ENCODE peak calls at places on chromosomes 1 and 21, in nine cellular contexts. N is GM23248; M is effector memory CD4-positive, alpha-beta T cell; F is body of pancreas; S is left lobe of liver; L is T-helper 2 cell; Y is type B pancreatic cell; I is LoVo; J is kidney. K is an unnamed sample.

GRCh38 chr1:99004270-99005141 is at the start of gene PLPPR5:
- DNase-seq in S (no peak), L (no peak), M (no peak), F (no peak), I (no peak), N (peak), Y (peak), J (peak), K (peak)

GRCh38 chr1:155184835-155185782 is 11.5 kb downstream of the TRIM46 start:
- DNase-seq in I (no peak), S (peak), Y (no peak), J (peak), L (no peak), M (no peak), F (peak), N (no peak), K (peak)

GRCh38 chr1:225437710-225438437 is 10.0 kb upstream of the LBR start:
- DNase-seq in M (no peak), J (no peak), I (no peak), Y (no peak), L (no peak), F (no peak), S (no peak), N (peak), K (no peak)

GRCh38 chr1:119885903-119886783 is 10.2 kb downstream of the ADAM30 start:
- DNase-seq in J (no peak), S (peak), Y (no peak), N (peak), L (peak), I (no peak), M (peak), F (peak), K (peak)

GRCh38 chr1:156691665-156692408 is 13.5 kb downstream of the CRABP2 start:
- DNase-seq in F (no peak), M (no peak), N (peak), J (no peak), I (peak), L (no peak), S (no peak), Y (no peak), K (no peak)

GRCh38 chr1:61226791-61227567 is 144.6 kb downstream of the NFIA start:
- DNase-seq in I (no peak), Y (no peak), S (peak), L (no peak), J (no peak), M (no peak), N (peak), F (peak), K (no peak)

GRCh38 chr1:30881266-30882181 is 27.0 kb downstream of the SDC3 start:
- DNase-seq in I (no peak), F (no peak), N (no peak), L (no peak), J (no peak), S (no peak), Y (no peak), M (no peak), K (peak)

GRCh38 chr1:47362828-47363227 is 29.2 kb downstream of the CMPK1 start:
- DNase-seq in M (no peak), F (no peak), S (no peak), N (no peak), Y (no peak), J (no peak), I (no peak), L (no peak), K (no peak)

GRCh38 chr1:31570906-31571305 is 5.4 kb upstream of the TINAGL1 start:
- DNase-seq in L (no peak), I (no peak), Y (no peak), N (peak), F (no peak), M (no peak), J (no peak), S (no peak), K (no peak)

GRCh38 chr1:153494976-153495535 is 34.6 kb upstream of the S100A7 start:
- DNase-seq in N (peak), F (peak), S (peak), Y (peak), J (peak), L (peak), I (peak), M (peak), K (peak)

GRCh38 chr1:16012590-16013219 is 5.1 kb downstream of the HSPB7 start:
- DNase-seq in L (no peak), Y (no peak), F (peak), M (no peak), N (peak), I (no peak), S (peak), J (peak), K (no peak)

GRCh38 chr1:230250676-230251075 is 175.5 kb downstream of the PGBD5 start:
- DNase-seq in M (no peak), N (no peak), S (no peak), J (no peak), Y (no peak), L (no peak), I (no peak), F (no peak), K (no peak)

GRCh38 chr1:187516874-187517273 is 688.1 kb downstream of the PLA2G4A start:
- DNase-seq in Y (no peak), I (no peak), L (no peak), J (no peak), S (no peak), M (no peak), N (peak), F (no peak), K (no peak)

GRCh38 chr1:220687809-220688208 is 2.4 kb upstream of the C1orf115 start:
- DNase-seq in N (no peak), S (no peak), M (no peak), I (no peak), L (no peak), Y (no peak), F (no peak), J (no peak), K (no peak)

GRCh38 chr1:19557609-19558051 is 72.3 kb upstream of the CAPZB start:
- DNase-seq in S (no peak), J (no peak), I (no peak), L (no peak), Y (no peak), F (no peak), N (peak), M (no peak), K (no peak)

GRCh38 chr21:19239696-19240095 is 836.1 kb upstream of the TMPRSS15 start:
- DNase-seq in F (no peak), S (no peak), J (no peak), M (no peak), Y (no peak), N (no peak), I (no peak), L (no peak), K (no peak)

GRCh38 chr1:36771678-36772284 is 262.5 kb downstream of the GRIK3 start:
- DNase-seq in Y (no peak), L (no peak), M (no peak), F (no peak), N (no peak), I (no peak), J (peak), S (no peak), K (peak)

GRCh38 chr1:24540906-24541710 is 14.8 kb upstream of the NCMAP start:
- DNase-seq in N (peak), M (no peak), J (no peak), Y (no peak), I (peak), S (peak), L (no peak), F (peak), K (no peak)

GRCh38 chr1:233367057-233367759 is 39.7 kb downstream of the MAP3K21 start:
- DNase-seq in F (no peak), S (no peak), Y (no peak), I (peak), M (no peak), J (no peak), L (no peak), N (no peak), K (no peak)

GRCh38 chr21:45135868-45136267 is 61.5 kb downstream of the ADARB1 start:
- DNase-seq in L (no peak), I (no peak), Y (no peak), F (no peak), N (peak), J (no peak), S (no peak), M (no peak), K (no peak)

GRCh38 chr1:203519053-203519770 is 25.3 kb downstream of the OPTC start:
- DNase-seq in L (no peak), J (no peak), F (peak), N (peak), S (no peak), Y (no peak), M (no peak), I (peak), K (no peak)

GRCh38 chr1:67713071-67713806 is 28.2 kb downstream of the GADD45A start:
- DNase-seq in N (peak), L (no peak), I (peak), J (no peak), Y (no peak), S (no peak), M (no peak), F (peak), K (no peak)

GRCh38 chr21:44817914-44818635 is at the start of gene SUMO3:
- DNase-seq in J (peak), M (peak), Y (peak), L (peak), F (peak), I (peak), N (peak), S (peak), K (peak)

GRCh38 chr1:147849097-147849873 is 53.3 kb upstream of the GJA8 start:
- DNase-seq in I (no peak), N (peak), J (no peak), F (no peak), S (no peak), M (no peak), L (no peak), Y (no peak), K (no peak)

GRCh38 chr1:41803656-41804055 is 115.1 kb downstream of the HIVEP3 start:
- DNase-seq in Y (no peak), L (no peak), M (no peak), J (no peak), I (no peak), S (no peak), N (no peak), F (no peak), K (no peak)

GRCh38 chr1:40848530-40849189 is 13.5 kb downstream of the CITED4 start:
- DNase-seq in Y (no peak), N (peak), S (peak), F (peak), L (no peak), J (no peak), M (no peak), I (peak), K (peak)

GRCh38 chr21:42040411-42041180 is 30.4 kb upstream of the ZBTB21 start:
- DNase-seq in M (no peak), J (peak), I (peak), N (peak), Y (no peak), L (no peak), S (no peak), F (peak), K (peak)

GRCh38 chr1:221695346-221695745 is 46.5 kb downstream of the DUSP10 start:
- DNase-seq in F (no peak), J (no peak), M (no peak), N (no peak), Y (no peak), I (no peak), L (no peak), S (no peak), K (no peak)

GRCh38 chr21:28871388-28872015 is 121.2 kb downstream of the LTN1 start:
- DNase-seq in S (no peak), J (no peak), L (no peak), I (no peak), Y (no peak), F (no peak), N (peak), M (no peak), K (no peak)

GRCh38 chr1:121418369-121419049 is 233.7 kb downstream of the SRGAP2C start:
- DNase-seq in S (no peak), Y (no peak), L (no peak), F (no peak), I (no peak), M (no peak), J (no peak), N (no peak), K (no peak)

GRCh38 chr1:46477153-46477929 is 12.3 kb upstream of the DMBX1 start:
- DNase-seq in J (peak), F (peak), I (peak), M (peak), N (peak), L (peak), S (peak), Y (peak), K (peak)

GRCh38 chr1:183374825-183375224 is 43.4 kb downstream of the NMNAT2 start:
- DNase-seq in Y (no peak), N (no peak), S (no peak), F (peak), I (no peak), M (no peak), J (no peak), L (no peak), K (no peak)

GRCh38 chr1:227363825-227364224 is 45.5 kb upstream of the CDC42BPA start:
- DNase-seq in N (no peak), F (no peak), J (no peak), I (no peak), S (no peak), L (no peak), M (no peak), Y (no peak), K (no peak)

GRCh38 chr1:226063362-226064167 is 1.0 kb downstream of the H3-3A start:
- DNase-seq in S (peak), F (peak), I (peak), M (peak), L (peak), J (peak), Y (no peak), N (peak), K (peak)

K was measured in spleen.